ENCODE peak calls at places on chromosomes 16 and 17, in nine cellular contexts. P is skeletal muscle cell; T is EL; C is NCI-H2029; J is heart left ventricle; Z is activated naive CD4-positive, alpha-beta T cell treated with anti-CD3 and anti-CD28 coated beads for 36 hours; V is dermis blood vessel endothelial cell; E is stimulated activated naive B cell treated with anti-CD40 and anti-IgM and Interleukin-4, amounts not matched to agents 10 μg/mL and 1 μg/mL and 100 μg/mL, for 72 hours; N is CD8-positive, alpha-beta T cell. W is an unnamed sample.

GRCh38 chr17:4833941-4834501 is 881 bp downstream of the MINK1 start:
- DNase-seq in P (peak), T (peak), C (no peak), J (no peak), Z (peak), V (peak), E (no peak), N (no peak), W (peak)

GRCh38 chr16:47847220-47847970 is 308.4 kb downstream of the ABCC12 start:
- DNase-seq in P (peak), T (peak), C (peak), J (no peak), Z (no peak), V (no peak), E (no peak), N (no peak), W (no peak)

GRCh38 chr16:6835941-6836340 is 496.7 kb upstream of the RBFOX1 start:
- DNase-seq in P (no peak), T (no peak), C (no peak), J (no peak), Z (no peak), V (no peak), E (no peak), N (no peak), W (peak)

GRCh38 chr16:67961551-67961957 is 6.9 kb downstream of the SLC12A4 start:
- DNase-seq in P (no peak), T (no peak), C (peak), J (peak), Z (no peak), V (no peak), E (no peak), N (no peak), W (peak)

GRCh38 chr17:14866266-14866665 is 398.9 kb downstream of the PMP22 start:
- DNase-seq in P (no peak), T (no peak), C (no peak), J (no peak), Z (no peak), V (no peak), E (no peak), N (no peak), W (no peak)

GRCh38 chr17:80599546-80600305 is 55.1 kb downstream of the RPTOR start:
- DNase-seq in P (no peak), T (no peak), C (no peak), J (no peak), Z (peak), V (no peak), E (no peak), N (no peak), W (no peak)

GRCh38 chr17:44928950-44929720 is 13.8 kb upstream of the GFAP start:
- DNase-seq in P (no peak), T (no peak), C (no peak), J (no peak), Z (peak), V (no peak), E (no peak), N (no peak), W (no peak)

GRCh38 chr17:79732804-79733691 is 2.3 kb downstream of the ENPP7 start:
- DNase-seq in P (no peak), T (no peak), C (no peak), J (no peak), Z (no peak), V (peak), E (no peak), N (no peak), W (peak)

GRCh38 chr16:56591377-56592060 is 2.2 kb downstream of the MT3 start:
- DNase-seq in P (no peak), T (no peak), C (no peak), J (no peak), Z (no peak), V (no peak), E (no peak), N (no peak), W (no peak)

W was measured in kidney tubule cell.